ENCODE peak calls at places on chromosomes 11 and 22, in four cellular contexts. M, T, C and P are unnamed samples.

GRCh38 chr11:42013656-42014201 is 554.3 kb upstream of the LRRC4C start:
- DNase-seq in M (no peak), T (no peak), C (no peak), P (no peak)

GRCh38 chr11:34404280-34404679 is 34.5 kb upstream of the CAT start:
- DNase-seq in M (no peak), T (no peak), C (no peak), P (no peak)

GRCh38 chr11:113238721-113239120 is 75.7 kb upstream of the TTC12 start:
- DNase-seq in M (no peak), T (no peak), C (no peak), P (no peak)

GRCh38 chr11:36352919-36353318 is 56.8 kb downstream of the PRR5L start:
- DNase-seq in M (no peak), T (no peak), C (no peak), P (no peak)

GRCh38 chr22:18029686-18030267 is 5.4 kb upstream of the MICAL3 start:
- DNase-seq in M (no peak), T (no peak), C (no peak), P (no peak)

GRCh38 chr11:60197442-60197841 is 14.6 kb upstream of the MS4A6A start:
- DNase-seq in M (no peak), T (no peak), C (no peak), P (no peak)

GRCh38 chr11:77547863-77548551 is 41.7 kb upstream of the AQP11 start:
- DNase-seq in M (peak; percentile 40), T (peak; percentile 70), C (peak; percentile 56), P (peak; percentile 57)

GRCh38 chr11:77209663-77210062 is 81.6 kb downstream of the MYO7A start:
- DNase-seq in M (no peak), T (no peak), C (no peak), P (no peak)

GRCh38 chr11:64659417-64660144 is 63.4 kb downstream of the NRXN2 start:
- DNase-seq in M (no peak), T (peak; percentile 87), C (peak; percentile 39), P (peak; percentile 73)

GRCh38 chr11:10592331-10592730 is 23.9 kb upstream of the LYVE1 start:
- DNase-seq in M (no peak), T (no peak), C (no peak), P (no peak)

GRCh38 chr11:69200331-69201047 is 44.8 kb downstream of the SMIM38 start:
- DNase-seq in M (peak; percentile 13), T (no peak), C (no peak), P (no peak)

GRCh38 chr22:46934172-46934745 is 171.8 kb downstream of the TBC1D22A start:
- DNase-seq in M (no peak), T (no peak), C (no peak), P (no peak)

GRCh38 chr22:39984750-39985149 is 10.0 kb upstream of the FAM83F start:
- DNase-seq in M (no peak), T (no peak), C (no peak), P (no peak)

GRCh38 chr11:60777106-60777505 is 8.0 kb upstream of the MS4A10 start:
- DNase-seq in M (no peak), T (no peak), C (no peak), P (no peak)

GRCh38 chr11:22304337-22304961 is 33.7 kb upstream of the SLC17A6 start:
- DNase-seq in M (no peak), T (peak; percentile 32), C (peak; percentile 12), P (peak; percentile 52)

GRCh38 chr11:19970944-19971343 is 189.3 kb downstream of the DBX1 start:
- DNase-seq in M (no peak), T (no peak), C (no peak), P (no peak)

GRCh38 chr11:129230006-129230405 is 37.9 kb upstream of the ARHGAP32 start:
- DNase-seq in M (no peak), T (no peak), C (no peak), P (no peak)

GRCh38 chr22:50544078-50544745 is 1.5 kb upstream of the KLHDC7B start:
- DNase-seq in M (peak; percentile 93), T (no peak), C (no peak), P (peak; percentile 85)

GRCh38 chr11:30855383-30856006 is 269.3 kb upstream of the MPPED2 start:
- DNase-seq in M (no peak), T (no peak), C (peak; percentile 2), P (peak; percentile 9)

GRCh38 chr11:115201121-115201792 is 303.0 kb downstream of the CADM1 start:
- DNase-seq in M (no peak), T (no peak), C (no peak), P (no peak)

GRCh38 chr11:117827521-117828511 is 3.3 kb upstream of the FXYD2 start:
- DNase-seq in M (peak; percentile 5), T (no peak), C (no peak), P (no peak)

GRCh38 chr11:28759311-28759710 is 651.1 kb downstream of the METTL15 start:
- DNase-seq in M (no peak), T (no peak), C (no peak), P (no peak)

GRCh38 chr11:118434553-118435232 is 1.6 kb upstream of the KMT2A start:
- DNase-seq in M (peak; percentile 62), T (peak; percentile 65), C (no peak), P (no peak)

GRCh38 chr22:22130956-22131355 is 113.6 kb upstream of the VPREB1 start:
- DNase-seq in M (no peak), T (no peak), C (no peak), P (no peak)

GRCh38 chr11:12677131-12677530 is 2.9 kb downstream of the TEAD1 start:
- DNase-seq in M (no peak), T (no peak), C (no peak), P (no peak)

GRCh38 chr11:126929186-126930085 is 71.1 kb downstream of the KIRREL3 start:
- DNase-seq in M (no peak), T (no peak), C (no peak), P (no peak)

GRCh38 chr11:120832609-120833221 is 191.2 kb upstream of the TBCEL start:
- DNase-seq in M (no peak), T (no peak), C (no peak), P (no peak)

DNA sequence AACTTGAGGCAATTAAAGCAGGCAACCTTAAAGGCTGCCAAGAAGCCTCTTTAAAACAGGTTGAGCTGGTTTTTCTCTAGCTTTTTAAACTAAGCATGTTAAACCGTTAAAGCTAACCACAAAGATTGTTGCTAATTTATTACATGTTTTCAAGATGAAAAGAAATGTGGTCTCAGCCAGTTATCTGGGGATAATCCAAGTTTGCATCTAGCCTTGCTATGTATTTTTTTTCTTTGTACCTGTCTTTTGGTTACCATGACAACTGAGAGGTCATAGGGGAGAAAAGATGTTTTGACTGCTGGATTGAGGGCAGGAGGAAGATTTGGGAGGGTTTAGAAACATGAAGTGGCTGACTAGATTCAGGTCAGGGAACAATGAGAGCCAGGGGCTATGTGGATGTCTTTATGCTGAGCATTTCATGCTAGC is 19.2 kb upstream of the PGM2L1 start:
- DNase-seq in M (no peak), T (no peak), C (no peak), P (no peak)
- TF ChIP-seq HMGXB4 in M (no peak), T (no peak), C (no peak), P (no peak)

DNA sequence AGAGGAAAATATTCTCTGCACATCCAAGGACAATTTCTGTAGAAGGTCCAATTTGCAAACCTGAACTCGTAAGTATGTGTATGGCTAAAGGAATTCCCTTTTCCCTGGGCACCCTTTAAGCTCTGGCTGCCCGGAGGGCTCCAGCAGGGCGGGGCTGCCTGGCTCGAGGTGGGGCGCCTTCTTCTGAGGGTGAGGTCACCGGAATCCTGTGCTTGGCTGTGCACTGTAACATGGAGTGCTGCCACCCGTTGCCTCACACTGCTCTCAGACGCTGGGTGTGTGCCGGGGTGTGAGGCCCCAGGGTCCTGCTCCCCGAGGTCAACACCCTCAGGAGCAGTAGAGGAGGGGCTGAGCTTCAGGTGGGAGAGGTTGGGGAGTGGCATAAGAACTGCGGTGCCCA is 61.5 kb downstream of the SYN3 start:
- DNase-seq in M (no peak), T (no peak), C (no peak), P (peak; percentile 16)
- TF ChIP-seq HMGXB4 in M (no peak), T (no peak), C (no peak), P (no peak)

DNA sequence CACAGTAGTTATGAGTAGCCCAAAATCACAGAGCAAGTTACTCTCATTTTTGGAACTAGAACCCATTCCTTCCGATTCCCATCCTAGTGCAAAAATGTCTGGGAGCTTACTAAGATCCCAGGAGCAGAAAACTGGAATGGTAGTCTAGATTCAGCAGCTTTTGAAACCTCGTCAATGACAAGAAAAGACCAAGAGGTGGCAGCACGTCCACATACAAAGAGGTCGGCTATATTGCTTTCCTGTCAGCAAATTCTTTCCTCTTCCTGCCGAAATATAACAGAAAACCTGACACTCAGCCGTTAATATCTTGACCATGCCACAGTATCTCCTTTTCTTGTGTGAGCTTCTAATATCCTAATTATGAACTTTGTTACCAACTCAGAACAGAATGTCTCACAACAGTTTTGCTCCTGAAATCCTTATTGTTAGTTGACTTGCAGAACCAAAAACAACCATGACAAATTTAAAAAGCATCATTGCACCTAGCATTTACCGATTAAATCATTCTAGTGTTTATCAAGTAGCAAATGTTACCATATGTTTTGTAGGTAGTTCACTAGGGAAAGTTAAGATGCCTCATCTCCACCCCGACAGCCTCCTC is 92.8 kb upstream of the OR9G4 start:
- DNase-seq in M (peak; percentile 55), T (peak; percentile 61), C (peak; percentile 52), P (peak; percentile 35)
- TF ChIP-seq HMGXB4 in M (no peak), T (no peak), C (no peak), P (no peak)

DNA sequence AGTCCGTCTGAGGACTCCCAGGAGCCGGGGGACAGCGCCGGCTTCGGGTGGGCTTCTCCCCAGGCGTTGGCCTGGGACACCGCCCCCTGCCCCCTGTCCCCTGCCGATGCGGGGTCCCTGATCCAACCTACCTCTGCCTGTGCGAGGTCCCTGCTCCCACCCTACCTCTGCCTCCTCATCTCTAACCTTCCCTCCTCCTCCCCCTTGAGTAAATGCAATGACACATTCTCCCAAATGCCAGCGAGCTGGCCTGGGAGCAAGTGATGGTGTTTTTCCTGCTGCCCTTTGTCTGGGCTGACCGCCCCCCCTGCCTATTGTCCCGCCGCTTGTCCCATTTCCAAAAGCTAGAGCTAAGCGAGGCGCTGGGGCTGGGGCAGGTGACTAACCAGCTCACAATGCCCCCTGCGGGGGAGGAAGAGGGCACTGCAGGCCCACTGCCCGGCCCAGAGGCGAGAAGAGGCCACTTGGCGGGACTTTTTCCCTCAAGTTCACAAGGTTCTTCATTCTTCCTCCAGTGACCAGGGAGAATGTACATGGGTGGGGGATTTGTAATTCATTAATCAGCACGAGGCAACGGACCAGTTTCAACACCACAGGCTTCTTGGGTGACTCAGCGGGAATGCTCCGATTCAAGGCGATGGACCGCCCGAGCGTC is 645 bp upstream of the CLCF1 start:
- DNase-seq in M (peak; percentile 77), T (peak; percentile 84), C (peak; percentile 82), P (peak; percentile 96)
- TF ChIP-seq HMGXB4 in M (no peak), T (no peak), C (peak; percentile 29), P (no peak)